ENCODE peak calls at places on chromosomes 16 and 17, in five cellular contexts. One of them, this sample, is unnamed.

GRCh38 chr16:6642271-6642670 is 690.4 kb upstream of the RBFOX1 start:
- DNase-seq in H1: no peak
- DNase-seq in HepG2: no peak
- DNase-seq in GM12878: no peak
- DNase-seq in NT2/D1: no peak
- DNase-seq in this sample: no peak

GRCh38 chr16:50644730-50645129 is 36.4 kb downstream of the SNX20 start:
- DNase-seq in H1: no peak
- DNase-seq in HepG2: no peak
- DNase-seq in GM12878: no peak
- DNase-seq in NT2/D1: no peak
- DNase-seq in this sample: no peak

GRCh38 chr16:56231-56927 is 2.8 kb downstream of the SNRNP25 start:
- DNase-seq in H1: no peak
- DNase-seq in HepG2: no peak
- DNase-seq in GM12878: no peak
- DNase-seq in NT2/D1: no peak
- DNase-seq in this sample: no peak

GRCh38 chr17:7824021-7824924 is 9.7 kb upstream of the KDM6B start:
- DNase-seq in H1: no peak
- DNase-seq in HepG2: no peak
- DNase-seq in GM12878: no peak
- DNase-seq in NT2/D1: no peak
- DNase-seq in this sample: no peak

GRCh38 chr17:869567-870530 is 87.7 kb downstream of the MRM3 start:
- DNase-seq in H1: no peak
- DNase-seq in HepG2: no peak
- DNase-seq in GM12878: no peak
- DNase-seq in NT2/D1: no peak
- DNase-seq in this sample: no peak

GRCh38 chr17:3660311-3660891 is 8.0 kb downstream of the TAX1BP3 start:
- DNase-seq in H1: no peak
- DNase-seq in HepG2: no peak
- DNase-seq in GM12878: no peak
- DNase-seq in NT2/D1: no peak
- DNase-seq in this sample: no peak

GRCh38 chr16:9092282-9092962 is 978 bp downstream of the HAPSTR1 start:
- DNase-seq in H1: peak
- DNase-seq in HepG2: peak
- DNase-seq in GM12878: no peak
- DNase-seq in NT2/D1: no peak
- DNase-seq in this sample: peak

GRCh38 chr16:8590161-8590688 is at the start of gene TMEM114:
- DNase-seq in H1: peak
- DNase-seq in HepG2: no peak
- DNase-seq in GM12878: no peak
- DNase-seq in NT2/D1: no peak
- DNase-seq in this sample: peak

GRCh38 chr17:74924250-74924948 is at the start of gene OTOP2:
- DNase-seq in H1: peak
- DNase-seq in HepG2: no peak
- DNase-seq in GM12878: no peak
- DNase-seq in NT2/D1: no peak
- DNase-seq in this sample: no peak

GRCh38 chr16:53257001-53257400 is 177.3 kb upstream of the RBL2 start:
- DNase-seq in H1: no peak
- DNase-seq in HepG2: no peak
- DNase-seq in GM12878: no peak
- DNase-seq in NT2/D1: no peak
- DNase-seq in this sample: no peak

GRCh38 chr16:46972429-46972970 is 974 bp downstream of the DNAJA2 start:
- DNase-seq in H1: no peak
- DNase-seq in HepG2: peak
- DNase-seq in GM12878: no peak
- DNase-seq in NT2/D1: no peak
- DNase-seq in this sample: peak

GRCh38 chr17:73643012-73643845 is 1.0 kb downstream of the SDK2 start:
- DNase-seq in H1: peak
- DNase-seq in HepG2: no peak
- DNase-seq in GM12878: no peak
- DNase-seq in NT2/D1: no peak
- DNase-seq in this sample: peak

GRCh38 chr16:12137344-12138094 is 161.0 kb downstream of the SNX29 start:
- DNase-seq in H1: no peak
- DNase-seq in HepG2: no peak
- DNase-seq in GM12878: no peak
- DNase-seq in NT2/D1: no peak
- DNase-seq in this sample: no peak

GRCh38 chr17:67496286-67496685 is 119.2 kb downstream of the PITPNC1 start:
- DNase-seq in H1: no peak
- DNase-seq in HepG2: peak
- DNase-seq in GM12878: no peak
- DNase-seq in NT2/D1: no peak
- DNase-seq in this sample: no peak

DNA sequence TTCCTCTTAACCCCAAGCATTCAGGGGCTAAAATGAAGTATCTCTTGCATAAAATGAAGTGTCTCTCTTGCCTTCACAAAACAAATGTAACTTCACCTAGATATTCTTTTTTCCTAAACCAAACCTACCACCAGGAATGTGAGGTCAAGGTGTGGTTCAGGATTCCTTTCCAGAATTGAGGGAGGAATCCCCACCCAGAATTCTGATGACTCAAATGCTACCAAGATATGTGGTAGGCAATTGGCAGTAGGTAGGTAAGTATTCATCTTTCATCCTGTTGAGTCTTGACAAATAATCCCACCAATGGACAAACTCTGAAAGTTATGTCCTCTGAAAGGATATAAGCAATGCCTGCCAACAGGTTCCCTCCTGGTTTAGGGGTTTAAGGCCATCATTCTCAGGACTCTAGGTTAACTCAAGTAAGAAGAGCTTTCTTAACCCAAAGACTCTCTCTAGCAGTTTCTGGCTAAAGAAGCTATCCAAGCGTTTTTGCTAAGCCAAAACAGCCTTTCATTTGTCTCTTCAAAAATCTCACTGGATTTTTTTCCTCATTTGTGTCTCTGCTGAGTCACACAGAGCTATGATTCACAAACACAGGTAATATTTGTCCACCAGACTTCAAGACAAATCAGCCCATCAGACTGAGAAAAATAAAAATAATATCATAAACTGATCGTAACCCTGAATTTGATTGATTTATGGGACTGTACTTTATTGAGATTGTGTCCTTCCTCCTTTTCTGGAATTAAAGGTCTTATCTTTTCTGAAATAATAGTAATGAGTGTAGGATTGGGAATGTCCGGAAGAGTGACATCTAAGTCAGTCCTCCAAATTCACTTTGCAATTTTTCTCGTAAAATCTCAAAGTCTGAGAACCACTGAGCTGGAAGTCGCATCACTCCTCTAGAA is 26.0 kb downstream of the TRIM16 start:
- DNase-seq in H1: no peak
- DNase-seq in HepG2: no peak
- DNase-seq in GM12878: no peak
- DNase-seq in NT2/D1: no peak
- DNase-seq in this sample: no peak
- TF ChIP-seq SUZ12 in H1: no peak
- TF ChIP-seq SUZ12 in HepG2: no peak
- TF ChIP-seq SUZ12 in GM12878: no peak
- TF ChIP-seq SUZ12 in NT2/D1: no peak
- TF ChIP-seq SUZ12 in this sample: no peak

GRCh38 chr16:78775161-78775561 is 675.7 kb downstream of the WWOX start:
- DNase-seq in H1: no peak
- DNase-seq in HepG2: no peak
- DNase-seq in GM12878: no peak
- DNase-seq in NT2/D1: no peak
- DNase-seq in this sample: no peak
- TF ChIP-seq SUZ12 in H1: no peak
- TF ChIP-seq SUZ12 in HepG2: no peak
- TF ChIP-seq SUZ12 in GM12878: no peak
- TF ChIP-seq SUZ12 in NT2/D1: no peak
- TF ChIP-seq SUZ12 in this sample: no peak

GRCh38 chr17:64074704-64075484 is 54.5 kb upstream of the ICAM2 start:
- DNase-seq in H1: no peak
- DNase-seq in HepG2: peak
- DNase-seq in GM12878: no peak
- DNase-seq in NT2/D1: no peak
- DNase-seq in this sample: no peak
- TF ChIP-seq SUZ12 in H1: no peak
- TF ChIP-seq SUZ12 in HepG2: no peak
- TF ChIP-seq SUZ12 in GM12878: no peak
- TF ChIP-seq SUZ12 in NT2/D1: no peak
- TF ChIP-seq SUZ12 in this sample: no peak

GRCh38 chr16:87265261-87265660 is 51.9 kb downstream of the C16orf95 start:
- DNase-seq in H1: no peak
- DNase-seq in HepG2: no peak
- DNase-seq in GM12878: no peak
- DNase-seq in NT2/D1: no peak
- DNase-seq in this sample: no peak

GRCh38 chr16:87267566-87267965 is 49.6 kb downstream of the C16orf95 start:
- DNase-seq in H1: no peak
- DNase-seq in HepG2: no peak
- DNase-seq in GM12878: no peak
- DNase-seq in NT2/D1: no peak
- DNase-seq in this sample: no peak

GRCh38 chr16:87263418-87264052 is 53.7 kb downstream of the C16orf95 start:
- DNase-seq in H1: no peak
- DNase-seq in HepG2: no peak
- DNase-seq in GM12878: no peak
- DNase-seq in NT2/D1: no peak
- DNase-seq in this sample: no peak

GRCh38 chr16:87266846-87267245 is 50.3 kb downstream of the C16orf95 start:
- DNase-seq in H1: no peak
- DNase-seq in HepG2: no peak
- DNase-seq in GM12878: no peak
- DNase-seq in NT2/D1: no peak
- DNase-seq in this sample: no peak

GRCh38 chr16:87264634-87265033 is 52.6 kb downstream of the C16orf95 start:
- DNase-seq in H1: no peak
- DNase-seq in HepG2: peak
- DNase-seq in GM12878: no peak
- DNase-seq in NT2/D1: no peak
- DNase-seq in this sample: no peak
- TF ChIP-seq SUZ12 in H1: no peak
- TF ChIP-seq SUZ12 in HepG2: no peak
- TF ChIP-seq SUZ12 in GM12878: no peak
- TF ChIP-seq SUZ12 in NT2/D1: no peak
- TF ChIP-seq SUZ12 in this sample: no peak

GRCh38 chr16:85484337-85485295 is 128.5 kb upstream of the GSE1 start:
- DNase-seq in H1: no peak
- DNase-seq in HepG2: no peak
- DNase-seq in GM12878: no peak
- DNase-seq in NT2/D1: no peak
- DNase-seq in this sample: no peak
- TF ChIP-seq SUZ12 in H1: no peak
- TF ChIP-seq SUZ12 in HepG2: no peak
- TF ChIP-seq SUZ12 in GM12878: no peak
- TF ChIP-seq SUZ12 in NT2/D1: no peak
- TF ChIP-seq SUZ12 in this sample: no peak

GRCh38 chr16:66376577-66377326 is 10.3 kb downstream of the CDH5 start:
- DNase-seq in H1: no peak
- DNase-seq in HepG2: no peak
- DNase-seq in GM12878: no peak
- DNase-seq in NT2/D1: no peak
- DNase-seq in this sample: no peak
- TF ChIP-seq SUZ12 in H1: no peak
- TF ChIP-seq SUZ12 in HepG2: no peak
- TF ChIP-seq SUZ12 in GM12878: no peak
- TF ChIP-seq SUZ12 in NT2/D1: no peak
- TF ChIP-seq SUZ12 in this sample: no peak

GRCh38 chr16:84344781-84345180 is 23.6 kb upstream of the ATP2C2 start:
- DNase-seq in H1: no peak
- DNase-seq in HepG2: no peak
- DNase-seq in GM12878: no peak
- DNase-seq in NT2/D1: no peak
- DNase-seq in this sample: no peak

GRCh38 chr16:84341533-84342295 is 26.6 kb upstream of the ATP2C2 start:
- DNase-seq in H1: no peak
- DNase-seq in HepG2: no peak
- DNase-seq in GM12878: no peak
- DNase-seq in NT2/D1: no peak
- DNase-seq in this sample: no peak

GRCh38 chr16:84339766-84340165 is 28.6 kb upstream of the ATP2C2 start:
- DNase-seq in H1: no peak
- DNase-seq in HepG2: no peak
- DNase-seq in GM12878: no peak
- DNase-seq in NT2/D1: no peak
- DNase-seq in this sample: no peak

GRCh38 chr16:84339316-84339715 is 29.0 kb upstream of the ATP2C2 start:
- DNase-seq in H1: no peak
- DNase-seq in HepG2: no peak
- DNase-seq in GM12878: no peak
- DNase-seq in NT2/D1: no peak
- DNase-seq in this sample: no peak

DNA sequence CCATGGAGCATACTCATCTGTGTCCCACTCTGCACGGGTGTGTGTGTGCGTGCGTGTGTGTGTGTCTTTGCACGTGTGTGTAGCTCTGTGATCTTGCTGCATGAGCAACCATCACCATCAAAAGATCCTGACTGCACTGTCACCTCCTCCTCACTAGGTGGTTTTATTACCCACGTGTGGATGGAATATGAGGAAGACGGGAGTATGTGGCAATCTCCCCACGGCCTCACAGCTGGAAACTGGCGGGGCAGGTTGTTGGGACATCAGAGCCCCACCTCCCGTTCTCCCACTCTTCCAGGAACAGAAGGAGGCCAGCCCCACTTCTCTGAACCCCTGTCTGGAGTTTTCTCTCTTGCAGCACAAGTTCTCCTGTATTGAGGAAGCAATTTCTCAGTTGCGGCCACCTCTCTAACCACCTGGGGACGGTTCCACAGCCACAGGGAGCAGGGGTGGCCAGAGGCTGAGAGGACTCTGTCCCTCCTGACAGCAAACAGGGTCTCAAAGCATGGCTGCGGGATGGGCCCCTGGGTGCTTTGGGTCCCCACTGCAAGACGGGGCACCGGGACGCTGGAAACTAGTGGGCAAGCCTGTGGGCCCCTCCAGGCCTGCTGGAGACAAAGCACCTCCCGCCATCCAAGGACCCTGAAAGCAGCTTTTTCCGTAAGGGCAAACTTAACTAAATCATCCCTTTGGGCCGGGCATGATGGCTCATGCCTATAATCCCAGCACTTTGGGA is 27.9 kb upstream of the ATP2C2 start:
- DNase-seq in H1: no peak
- DNase-seq in HepG2: no peak
- DNase-seq in GM12878: no peak
- DNase-seq in NT2/D1: no peak
- DNase-seq in this sample: no peak
- TF ChIP-seq SUZ12 in H1: no peak
- TF ChIP-seq SUZ12 in HepG2: no peak
- TF ChIP-seq SUZ12 in GM12878: no peak
- TF ChIP-seq SUZ12 in NT2/D1: no peak
- TF ChIP-seq SUZ12 in this sample: no peak

GRCh38 chr16:57600048-57600835 is 28.2 kb upstream of the ADGRG1 start:
- DNase-seq in H1: peak
- DNase-seq in HepG2: peak
- DNase-seq in GM12878: no peak
- DNase-seq in NT2/D1: peak
- DNase-seq in this sample: peak
- TF ChIP-seq SUZ12 in H1: no peak
- TF ChIP-seq SUZ12 in HepG2: no peak
- TF ChIP-seq SUZ12 in GM12878: no peak
- TF ChIP-seq SUZ12 in NT2/D1: no peak
- TF ChIP-seq SUZ12 in this sample: no peak

This sample was measured in HEK293T.